ENCODE peak calls at places on chromosomes 4 and X, in four cellular contexts. D, U, E and B are unnamed samples.

GRCh38 chr4:183675625-183676024 is 16.5 kb downstream of the TRAPPC11 start:
- DNase-seq in U (no peak), D (no peak), E (no peak), B (no peak)

GRCh38 chrX:132532955-132533354 is 44.1 kb upstream of the MBNL3 start:
- DNase-seq in E (no peak), D (no peak), U (peak; percentile 4), B (peak; percentile 0)

GRCh38 chr4:68748181-68748981 is 67.4 kb upstream of the UGT2B10 start:
- DNase-seq in D (no peak), E (no peak), U (no peak), B (no peak)

GRCh38 chr4:13907255-13907751 is 279.8 kb upstream of the BOD1L1 start:
- DNase-seq in E (no peak), D (no peak), U (peak; percentile 99), B (peak; percentile 96)

GRCh38 chrX:48470110-48470832 is at the start of gene SLC38A5:
- DNase-seq in E (no peak), U (no peak), D (no peak), B (no peak)

GRCh38 chr4:11503166-11503565 is 74.5 kb upstream of the HS3ST1 start:
- DNase-seq in U (no peak), D (peak; percentile 70), E (no peak), B (no peak)

GRCh38 chr4:151717909-151718613 is 42.7 kb downstream of the GATB start:
- DNase-seq in D (no peak), E (no peak), U (no peak), B (no peak)

GRCh38 chr4:123096038-123096437 is 173.6 kb upstream of the NUDT6 start:
- DNase-seq in U (no peak), E (peak; percentile 4), D (no peak), B (peak; percentile 45)

GRCh38 chrX:121336831-121337421 is 289.5 kb downstream of the GLUD2 start:
- DNase-seq in E (no peak), U (no peak), D (no peak), B (no peak)

GRCh38 chr4:1554876-1555265 is 129.2 kb downstream of the FAM53A start:
- DNase-seq in U (no peak), E (no peak), D (no peak), B (no peak)

GRCh38 chrX:71870337-71871098 is 40.1 kb upstream of the NHSL2 start:
- DNase-seq in D (no peak), E (peak; percentile 0), U (peak; percentile 14), B (peak; percentile 11)

GRCh38 chr4:83261307-83261706 is 23.3 kb downstream of the COQ2 start:
- DNase-seq in D (no peak), E (no peak), U (no peak), B (no peak)

GRCh38 chr4:122746485-122746965 is 14.0 kb downstream of the BBS12 start:
- DNase-seq in U (no peak), E (no peak), D (no peak), B (peak; percentile 28)

GRCh38 chrX:18440835-18441234 is 15.4 kb downstream of the CDKL5 start:
- DNase-seq in E (no peak), U (no peak), D (no peak), B (no peak)

GRCh38 chrX:41722220-41722619 is 1.8 kb upstream of the GPR82 start:
- DNase-seq in U (no peak), D (no peak), E (no peak), B (no peak)

GRCh38 chrX:14038375-14039077 is 8.8 kb upstream of the GEMIN8 start:
- DNase-seq in U (no peak), D (no peak), E (no peak), B (no peak)

GRCh38 chr4:140331245-140331644 is 42.2 kb upstream of the SCOC start:
- DNase-seq in E (no peak), D (no peak), U (no peak), B (no peak)

GRCh38 chr4:140333523-140333922 is 39.9 kb upstream of the SCOC start:
- DNase-seq in U (no peak), E (no peak), D (no peak), B (no peak)

GRCh38 chr4:140332734-140333133 is 40.7 kb upstream of the SCOC start:
- DNase-seq in E (no peak), U (no peak), D (no peak), B (no peak)

GRCh38 chr4:140326395-140326993 is 47.0 kb upstream of the SCOC start:
- DNase-seq in U (peak; percentile 28), E (peak; percentile 13), D (no peak), B (peak; percentile 73)

GRCh38 chr4:140330311-140330900 is 43.0 kb upstream of the SCOC start:
- DNase-seq in E (peak; percentile 42), D (no peak), U (no peak), B (peak; percentile 70)
- TF ChIP-seq CTCF in E (peak; percentile 82), D (peak; percentile 60), U (peak; percentile 68), B (peak; percentile 59)

DNA sequence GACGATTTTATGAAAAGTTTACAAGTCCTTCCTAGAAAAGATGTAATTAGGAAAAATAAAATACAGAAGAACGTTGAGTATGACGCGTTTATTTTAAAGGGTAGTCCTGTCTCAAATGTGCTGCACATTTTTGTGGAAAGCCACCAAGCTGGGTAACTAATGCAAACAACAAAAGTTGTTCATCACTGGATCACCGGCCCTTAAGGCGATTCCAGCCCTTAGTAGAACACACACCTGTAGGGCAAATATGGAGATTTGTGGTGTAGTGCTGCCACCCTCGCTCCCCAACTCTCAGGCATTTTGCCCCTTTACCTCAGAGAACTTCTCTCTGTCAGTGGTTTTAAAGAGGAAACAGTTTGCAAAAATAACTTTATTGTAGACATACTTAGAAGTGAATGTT is 1.9 kb downstream of the TBL1X start:
- DNase-seq in U (no peak), D (no peak), E (no peak), B (no peak)
- H3K4me3 ChIP-seq in U (peak overlapping the region; percentile 58), D (peak overlapping the region; percentile 79), E (peak overlapping the region; percentile 84), B (peak overlapping the region; percentile 62)

DNA sequence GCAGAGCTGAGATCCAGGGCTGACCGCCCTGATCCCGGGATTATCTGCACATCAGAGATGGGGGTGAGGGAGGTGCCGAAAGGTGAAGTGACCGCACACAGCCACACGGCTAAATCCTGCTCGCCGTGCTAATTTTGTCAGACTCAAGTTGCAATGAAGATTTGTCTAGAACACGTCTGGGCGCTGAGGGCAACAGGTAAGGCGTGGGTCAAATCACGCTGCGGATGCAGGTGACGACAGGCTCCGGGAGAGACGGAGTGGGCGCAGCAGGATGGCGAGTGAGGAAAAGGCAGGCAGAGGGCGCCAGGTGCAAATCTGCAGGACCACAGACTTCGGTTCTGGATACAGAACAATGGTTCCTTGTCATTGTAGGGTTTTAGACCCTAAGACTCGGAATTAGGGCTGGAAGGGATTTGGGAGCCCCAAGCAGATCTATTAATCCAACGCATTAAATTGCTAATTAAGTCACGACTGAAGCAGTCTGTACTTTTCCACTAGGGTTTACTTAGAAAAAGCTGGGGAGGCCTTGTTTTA is 1.9 kb upstream of the TBC1D14 start:
- DNase-seq in E (peak; percentile 37), D (no peak), U (no peak), B (peak; percentile 44)
- TF ChIP-seq CTCF in E (peak; percentile 73), D (peak; percentile 62), U (peak; percentile 26), B (peak; percentile 58)

GRCh38 chr4:42750831-42751230 is 93.9 kb upstream of the ATP8A1 start:
- DNase-seq in E (no peak), U (no peak), D (no peak), B (no peak)
- H3K4me3 ChIP-seq in E (no peak overlapping the region), U (no peak overlapping the region), D (no peak overlapping the region), B (no peak overlapping the region)

DNA sequence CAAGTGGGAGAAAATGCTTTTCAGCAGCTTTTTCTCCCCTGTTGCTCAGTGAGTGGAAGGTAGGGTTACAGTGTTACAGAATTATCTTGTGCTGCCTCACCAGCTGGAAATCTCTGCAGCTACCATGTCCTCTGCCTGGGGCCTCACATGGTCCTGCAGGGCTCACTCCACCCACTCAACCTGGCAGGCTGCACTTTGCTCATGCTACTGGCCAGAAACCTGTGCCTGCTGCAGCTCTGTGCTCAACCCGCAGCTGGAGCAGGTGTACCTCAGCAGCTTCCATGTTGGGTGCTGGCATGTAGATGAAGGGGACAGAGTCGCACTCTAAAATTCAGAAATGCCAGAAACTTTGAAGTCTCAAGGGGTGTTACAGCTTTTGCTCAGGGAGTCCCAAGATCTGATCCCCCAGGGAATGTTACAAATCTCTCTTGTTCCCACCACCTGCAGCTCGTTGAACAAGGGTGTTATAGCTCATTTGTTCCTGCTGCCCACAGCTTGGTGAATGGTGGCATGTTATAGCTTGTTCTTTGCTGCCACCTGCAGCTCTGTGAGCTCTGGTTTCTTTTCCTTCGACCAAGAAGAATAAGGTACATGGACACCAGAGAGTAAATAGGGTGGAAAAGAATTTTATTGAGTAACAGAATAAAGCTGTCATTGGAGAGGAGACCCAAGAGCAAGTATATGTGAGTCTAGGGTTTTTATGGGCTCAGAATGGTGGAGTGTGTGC is 845.8 kb downstream of the TECRL start:
- DNase-seq in D (no peak), U (no peak), E (no peak), B (no peak)
- TF ChIP-seq CTCF in D (peak; percentile 21), U (no peak), E (no peak), B (no peak)